ENCODE peak calls at places on chromosomes 1 and 21, in four cellular contexts. S is neuronal stem cell; X is MCF 10A; U is naive thymus-derived CD8-positive, alpha-beta T cell. A is an unnamed sample.

GRCh38 chr1:101474039-101474665 is 237.3 kb downstream of the S1PR1 start:
- DNase-seq in U (no peak), X (peak), S (peak), A (peak)

GRCh38 chr1:25037174-25038074 is 107.3 kb upstream of the RUNX3 start:
- DNase-seq in X (peak), S (no peak), U (peak), A (peak)

GRCh38 chr1:55214903-55215193 is 316 bp downstream of the USP24 start:
- DNase-seq in U (no peak), S (peak), X (peak), A (peak)

GRCh38 chr1:196438324-196438723 is 169.9 kb downstream of the KCNT2 start:
- DNase-seq in S (no peak), X (no peak), U (no peak), A (no peak)

GRCh38 chr1:29679828-29680558 is 443.7 kb downstream of the PTPRU start:
- DNase-seq in X (no peak), S (no peak), U (no peak), A (no peak)

GRCh38 chr1:179298952-179299351 is 5.4 kb downstream of the SOAT1 start:
- DNase-seq in X (no peak), U (peak), S (no peak), A (no peak)

GRCh38 chr1:116359871-116360270 is 13.2 kb upstream of the ATP1A1 start:
- DNase-seq in X (no peak), S (no peak), U (no peak), A (no peak)

GRCh38 chr1:17207966-17208418 is 3.1 kb downstream of the PADI1 start:
- DNase-seq in U (peak), S (no peak), X (peak), A (no peak)

GRCh38 chr1:155012052-155012546 is 9.5 kb downstream of the ZBTB7B start:
- DNase-seq in X (peak), S (peak), U (no peak), A (no peak)

GRCh38 chr1:223363057-223363855 is 720 bp downstream of the SUSD4 start:
- DNase-seq in S (peak), X (no peak), U (no peak), A (no peak)

GRCh38 chr1:165898837-165899236 is 71.4 kb downstream of the UCK2 start:
- DNase-seq in X (peak), S (no peak), U (no peak), A (no peak)

GRCh38 chr1:172914517-172915144 is 136.1 kb downstream of the TNFSF18 start:
- DNase-seq in X (peak), S (no peak), U (no peak), A (no peak)

GRCh38 chr21:28885853-28886177 is 106.9 kb downstream of the LTN1 start:
- DNase-seq in S (no peak), X (no peak), U (no peak), A (no peak)

GRCh38 chr1:201295861-201296260 is 12.6 kb downstream of the PKP1 start:
- DNase-seq in X (peak), S (no peak), U (no peak), A (no peak)

A was measured in GDM1.